ENCODE peak calls at places on chromosomes 1 and 21, in five cellular contexts. J, U, I, D and Y are unnamed samples. For H3K36me3, the result is how much of the 10 kb centered on the place peaks cover.

GRCh38 chr1:228786361-228787129 is 51.3 kb downstream of the RHOU start:
- DNase-seq in J (no peak), D (no peak), I (no peak), U (no peak), Y (no peak)

GRCh38 chr21:41364308-41364707 is 2.5 kb downstream of the MX2 start:
- DNase-seq in I (no peak), J (no peak), D (no peak), U (no peak), Y (no peak)

GRCh38 chr1:103025858-103026409 is 82.4 kb downstream of the COL11A1 start:
- DNase-seq in U (no peak), I (no peak), J (no peak), D (no peak), Y (no peak)

GRCh38 chr1:165218666-165219065 is 137.8 kb downstream of the LMX1A start:
- DNase-seq in D (no peak), J (no peak), U (no peak), I (no peak), Y (no peak)

GRCh38 chr1:106924360-106924759 is 132.1 kb upstream of the PRMT6 start:
- DNase-seq in I (peak), D (no peak), J (peak), U (no peak), Y (no peak)

GRCh38 chr1:115893545-115893944 is 52.6 kb upstream of the NHLH2 start:
- DNase-seq in I (no peak), U (no peak), D (no peak), J (no peak), Y (no peak)

GRCh38 chr1:231122143-231122542 is 39.7 kb upstream of the TRIM67 start:
- DNase-seq in U (no peak), J (no peak), I (no peak), D (no peak), Y (no peak)

GRCh38 chr1:38009088-38009840 is 3.3 kb upstream of the UTP11 start:
- DNase-seq in D (no peak), I (peak), U (no peak), J (peak), Y (peak)

GRCh38 chr1:180927348-180927747 is 14.7 kb downstream of the KIAA1614 start:
- DNase-seq in U (peak), D (no peak), I (no peak), J (no peak), Y (no peak)

GRCh38 chr1:205595435-205595834 is 36.4 kb downstream of the ELK4 start:
- DNase-seq in J (no peak), D (no peak), I (no peak), U (no peak), Y (no peak)

GRCh38 chr1:37471345-37472231 is 2.8 kb upstream of the ZC3H12A start:
- DNase-seq in D (peak), J (peak), U (no peak), I (peak), Y (no peak)

GRCh38 chr1:4585705-4586104 is 68.7 kb upstream of the AJAP1 start:
- DNase-seq in U (no peak), I (no peak), J (no peak), D (no peak), Y (no peak)

GRCh38 chr1:206654826-206655225 is 19.5 kb downstream of the DYRK3 start:
- DNase-seq in U (no peak), J (no peak), D (no peak), I (no peak), Y (no peak)

GRCh38 chr1:244181867-244182266 is 130.8 kb downstream of the ZBTB18 start:
- DNase-seq in J (no peak), I (no peak), U (no peak), D (no peak), Y (no peak)

GRCh38 chr1:87463917-87464565 is 135.4 kb downstream of the LMO4 start:
- DNase-seq in D (no peak), J (no peak), I (peak), U (no peak), Y (no peak)

GRCh38 chr1:175822575-175822974 is 79.2 kb upstream of the TNR start:
- DNase-seq in D (no peak), U (no peak), I (no peak), J (peak), Y (no peak)

GRCh38 chr1:53319296-53320101 is 8.4 kb downstream of the LRP8 start:
- DNase-seq in D (no peak), U (peak), J (no peak), I (no peak), Y (no peak)

GRCh38 chr1:36223996-36224536 is at the start of gene THRAP3:
- DNase-seq in D (peak), I (peak), J (peak), U (peak), Y (peak)

GRCh38 chr1:10459185-10459584 is 9.4 kb downstream of the CORT start:
- DNase-seq in D (no peak), U (no peak), J (peak), I (peak), Y (no peak)

GRCh38 chr1:16888806-16889178 is 7.0 kb upstream of the RNU1-2 start:
- DNase-seq in D (no peak), J (no peak), U (no peak), I (peak), Y (no peak)

GRCh38 chr1:85358702-85359438 is 82.4 kb upstream of the BCL10 start:
- DNase-seq in U (no peak), D (no peak), J (no peak), I (no peak), Y (no peak)

GRCh38 chr1:158652721-158653334 is 33.7 kb downstream of the SPTA1 start:
- DNase-seq in I (no peak), J (no peak), D (no peak), U (no peak), Y (no peak)

GRCh38 chr21:45074818-45075605 is 632 bp downstream of the ADARB1 start:
- DNase-seq in J (peak), U (peak), I (peak), D (no peak), Y (peak)

GRCh38 chr1:46223472-46223943 is 20.4 kb downstream of the LURAP1 start:
- DNase-seq in I (peak), U (peak), D (peak), J (peak), Y (peak)

GRCh38 chr1:26702680-26703038 is 6.8 kb downstream of the ARID1A start:
- DNase-seq in D (no peak), J (no peak), U (no peak), I (no peak), Y (no peak)

GRCh38 chr1:11842154-11843041 is 5.2 kb downstream of the NPPA start:
- DNase-seq in J (no peak), D (no peak), I (peak), U (no peak), Y (no peak)

GRCh38 chr1:76450229-76450628 is 375.7 kb downstream of the ST6GALNAC3 start:
- DNase-seq in I (no peak), J (no peak), D (no peak), U (no peak), Y (no peak)

GRCh38 chr1:155909894-155910293 is 1.3 kb downstream of the RIT1 start:
- DNase-seq in U (no peak), D (no peak), I (peak), J (peak), Y (no peak)

GRCh38 chr1:174990382-174990999 is 9.3 kb upstream of the CACYBP start:
- DNase-seq in I (peak), U (no peak), J (no peak), D (no peak), Y (no peak)

GRCh38 chr1:27536767-27537166 is 46.8 kb upstream of the WASF2 start:
- DNase-seq in J (peak), D (no peak), U (peak), I (peak), Y (no peak)

GRCh38 chr1:171226757-171227370 is 21.4 kb upstream of the FMO1 start:
- DNase-seq in U (peak), J (peak), I (peak), D (peak), Y (no peak)

GRCh38 chr1:234770031-234770795 is 160.2 kb upstream of the IRF2BP2 start:
- DNase-seq in U (peak), J (no peak), I (no peak), D (no peak), Y (no peak)

GRCh38 chr1:201648066-201648910 is 109.4 kb downstream of the NAV1 start:
- DNase-seq in U (peak), D (no peak), J (peak), I (peak), Y (no peak)

DNA sequence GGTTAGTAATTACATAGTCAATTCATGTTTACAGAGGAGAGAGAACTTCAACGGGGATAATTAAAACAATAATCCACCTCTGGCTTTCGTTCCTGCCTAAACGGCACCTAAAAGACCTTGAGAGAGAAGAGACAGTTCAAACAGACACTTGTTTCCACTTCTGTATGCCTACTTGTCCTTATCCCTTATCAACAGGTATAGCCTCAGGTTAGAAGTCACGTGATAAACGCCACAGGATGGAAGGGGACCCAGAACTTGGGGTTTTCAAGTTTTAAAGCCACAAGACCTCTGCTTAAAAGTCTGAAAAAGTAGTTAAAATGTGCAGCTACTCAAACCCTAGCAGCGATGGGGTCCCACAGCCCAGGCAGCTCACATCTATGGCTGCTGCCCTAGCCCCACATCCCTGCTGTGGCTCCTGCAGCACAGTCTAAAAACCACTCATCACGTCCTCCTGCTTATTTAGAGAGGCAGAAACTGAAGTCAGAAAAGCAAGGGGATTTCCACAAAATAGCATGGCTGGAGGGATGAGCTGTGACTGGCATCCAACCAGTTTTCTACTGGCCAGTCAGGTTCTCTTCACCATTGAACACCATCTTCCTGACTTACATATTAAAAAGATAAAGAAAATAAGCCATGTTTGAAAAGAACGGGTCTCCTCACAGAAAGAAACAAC is 51.2 kb upstream of the SEC16B start:
- DNase-seq in I (no peak), U (no peak), J (no peak), D (no peak), Y (no peak)
- H3K36me3 ChIP-seq in I (under half), U (under half), J (under half), D (under half), Y (under half)

GRCh38 chr1:196611873-196612272 is 3.6 kb upstream of the KCNT2 start:
- DNase-seq in D (no peak), I (no peak), U (no peak), J (no peak), Y (no peak)

GRCh38 chr1:196603651-196604050 is 4.6 kb downstream of the KCNT2 start:
- DNase-seq in D (no peak), I (no peak), U (no peak), J (no peak), Y (no peak)

GRCh38 chr1:196608401-196609113 is at the start of gene KCNT2:
- DNase-seq in D (peak), U (peak), J (peak), I (peak), Y (no peak)

GRCh38 chr1:196607940-196608339 is 300 bp downstream of the KCNT2 start:
- DNase-seq in U (no peak), J (peak), I (peak), D (no peak), Y (no peak)

DNA sequence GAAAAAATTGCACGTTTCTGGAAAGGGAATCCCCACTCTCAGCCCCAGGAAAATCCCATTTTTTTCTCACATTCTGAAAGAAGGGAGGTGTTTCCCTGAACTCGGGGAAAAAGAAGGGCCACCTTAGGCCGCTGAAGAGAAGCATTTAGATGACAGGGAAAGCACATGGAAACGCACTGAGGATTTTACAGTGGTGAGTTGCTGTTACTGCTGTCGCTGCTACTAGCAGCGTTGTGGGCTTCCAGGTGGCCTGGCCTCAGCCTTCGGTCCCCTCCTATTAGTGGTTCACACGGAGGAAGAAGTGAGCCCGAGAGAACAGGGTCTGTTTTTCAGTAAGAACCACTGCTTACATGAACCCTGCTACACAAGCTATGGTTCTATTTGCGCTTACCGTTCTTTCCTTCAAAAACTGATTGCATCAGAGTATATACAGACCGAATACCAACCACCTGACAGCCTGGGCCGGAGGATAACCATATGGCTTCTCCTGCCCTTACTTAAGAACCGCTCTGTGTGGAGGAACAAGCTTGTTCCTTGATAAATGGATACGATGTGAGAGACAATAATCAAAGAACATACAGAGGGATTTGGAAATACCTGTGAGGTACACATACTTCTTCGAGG is 986 bp upstream of the KCNT2 start:
- DNase-seq in I (no peak), J (no peak), U (peak), D (no peak), Y (no peak)
- H3K4me3 ChIP-seq in I (peak), J (peak), U (peak), D (no peak), Y (no peak)

GRCh38 chr1:93768380-93768863 is 86.8 kb upstream of the BCAR3 start:
- DNase-seq in I (peak), J (no peak), D (no peak), U (no peak), Y (no peak)
- H3K27ac ChIP-seq in I (no peak), J (no peak), D (no peak), U (no peak), Y (no peak)

DNA sequence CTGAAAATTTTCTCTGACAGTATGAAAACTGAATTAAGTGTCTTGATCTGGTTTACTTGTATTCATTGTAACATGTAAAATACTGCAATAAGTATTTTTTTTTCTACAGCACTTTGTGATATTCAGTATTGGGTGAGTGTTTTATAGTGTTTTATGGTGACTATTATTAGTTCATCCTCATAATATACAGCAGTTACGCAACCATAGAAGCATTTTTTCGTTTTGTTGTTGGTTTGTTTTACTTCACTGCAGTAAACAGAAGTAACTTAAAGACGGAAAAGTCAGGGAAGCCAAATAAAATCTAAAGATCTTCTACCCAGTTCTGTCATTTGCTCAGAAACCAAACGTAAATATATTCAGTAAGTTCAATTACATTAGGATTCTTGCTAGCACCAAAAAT is 250.0 kb downstream of the TPR start:
- DNase-seq in J (no peak), D (no peak), U (no peak), I (no peak), Y (no peak)
- H3K36me3 ChIP-seq in J (under half), D (under half), U (under half), I (under half), Y (under half)

DNA sequence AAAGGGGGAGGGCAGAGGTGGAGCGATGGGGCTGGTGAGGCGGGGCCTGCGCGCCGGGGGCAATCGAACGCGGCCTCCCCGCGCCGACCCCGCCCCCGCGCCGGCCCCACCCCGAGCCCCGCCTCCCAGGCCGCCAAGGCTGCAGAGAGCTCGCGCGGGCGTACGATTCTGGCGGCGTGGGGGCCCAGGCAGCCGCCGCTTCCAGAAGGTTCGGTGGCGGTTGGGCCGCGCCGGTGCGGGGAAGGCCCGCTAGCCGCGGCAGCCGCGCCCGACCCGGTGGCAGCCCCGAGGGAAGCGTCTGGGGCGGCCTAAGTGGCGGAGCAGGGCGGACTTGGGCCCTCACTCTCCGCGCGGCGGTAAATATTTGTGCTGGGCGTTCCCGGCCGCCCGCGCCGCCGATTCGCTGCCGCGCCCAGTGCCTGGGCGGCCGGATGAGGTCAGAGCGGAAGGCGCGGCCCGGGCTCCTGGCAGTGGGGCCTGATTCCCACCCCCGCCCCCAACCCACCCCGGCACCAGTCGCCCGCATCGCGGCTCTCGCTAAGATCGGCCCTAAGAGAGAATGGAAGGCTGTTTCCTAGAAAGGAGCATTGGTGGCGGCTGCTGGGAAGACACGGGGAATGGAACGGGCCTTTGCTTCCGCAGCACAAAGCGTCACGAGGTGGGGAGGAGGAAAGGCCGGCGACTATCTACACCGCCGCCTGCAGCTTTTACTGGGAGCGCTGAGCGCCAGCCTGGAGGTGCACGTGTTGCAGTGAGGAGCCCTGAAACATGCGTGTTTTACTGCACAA is at the start of gene ACOT7:
- DNase-seq in U (peak), D (peak), I (peak), J (peak), Y (peak)
- H3K4me3 ChIP-seq in U (peak), D (peak), I (peak), J (peak), Y (peak)